ENCODE peak calls at places on chromosomes 3 and 15, in nine cellular contexts. P, Z, E, A, T, L, J, H and M are unnamed samples.

GRCh38 chr15:52259503-52259902 is 36.1 kb downstream of the MYO5C start:
- DNase-seq in Z (no peak), P (no peak), E (no peak), A (no peak), J (no peak), T (no peak), L (no peak), H (no peak), M (no peak)

GRCh38 chr3:32954506-32954905 is 3.1 kb downstream of the CCR4 start:
- DNase-seq in Z (no peak), L (no peak), E (no peak), A (no peak), T (no peak), H (no peak), J (no peak), P (no peak), M (no peak)

GRCh38 chr3:177835917-177836316 is 638.6 kb upstream of the TBL1XR1 start:
- DNase-seq in A (no peak), L (no peak), J (peak), E (no peak), Z (no peak), T (peak), H (peak), P (no peak), M (no peak)

GRCh38 chr3:122497425-122497824 is 17.3 kb downstream of the KPNA1 start:
- DNase-seq in A (no peak), P (no peak), H (peak), J (peak), L (no peak), Z (no peak), T (peak), E (no peak), M (peak)

GRCh38 chr3:97872209-97873042 is 50.6 kb downstream of the CRYBG3 start:
- DNase-seq in L (no peak), J (peak), Z (no peak), A (no peak), T (peak), H (peak), E (no peak), P (no peak), M (no peak)

GRCh38 chr3:71050133-71050520 is 533.4 kb downstream of the FOXP1 start:
- DNase-seq in H (no peak), J (peak), L (no peak), A (no peak), P (no peak), T (no peak), Z (no peak), E (no peak), M (no peak)

GRCh38 chr3:39349080-39349479 is 19.6 kb downstream of the CCR8 start:
- DNase-seq in J (no peak), P (no peak), H (no peak), L (no peak), Z (no peak), E (no peak), T (no peak), A (no peak), M (no peak)

GRCh38 chr3:164779816-164780215 is 298.5 kb downstream of the SI start:
- DNase-seq in J (no peak), A (no peak), Z (no peak), P (no peak), T (no peak), E (no peak), H (no peak), L (no peak), M (no peak)

GRCh38 chr3:126102011-126102410 is 18.1 kb upstream of the SLC41A3 start:
- DNase-seq in P (no peak), L (no peak), E (no peak), Z (no peak), J (no peak), H (no peak), A (no peak), T (no peak), M (no peak)

GRCh38 chr3:120780977-120781376 is 38.4 kb downstream of the GTF2E1 start:
- DNase-seq in L (peak), A (no peak), J (peak), P (no peak), H (peak), Z (no peak), E (peak), T (peak), M (peak)

GRCh38 chr15:101439920-101440319 is 49.6 kb downstream of the PCSK6 start:
- DNase-seq in A (no peak), E (no peak), L (no peak), T (no peak), H (peak), J (peak), Z (no peak), P (no peak), M (no peak)

GRCh38 chr3:70550723-70551319 is 238.4 kb upstream of the MDFIC2 start:
- DNase-seq in E (peak), Z (peak), L (peak), H (no peak), A (peak), T (peak), J (peak), P (peak), M (no peak)

GRCh38 chr15:81914734-81915234 is 131.0 kb downstream of the MEX3B start:
- DNase-seq in A (no peak), Z (no peak), E (no peak), H (no peak), P (no peak), T (no peak), L (no peak), J (peak), M (no peak)

GRCh38 chr15:29935296-29936020 is 113.2 kb upstream of the TJP1 start:
- DNase-seq in L (no peak), E (no peak), J (no peak), P (peak), A (no peak), Z (peak), H (no peak), T (peak), M (no peak)

GRCh38 chr3:173894-174293 is 22.7 kb upstream of the CHL1 start:
- DNase-seq in P (no peak), H (no peak), A (no peak), T (no peak), L (no peak), E (no peak), J (no peak), Z (no peak), M (no peak)

GRCh38 chr15:101267320-101268104 is 9.8 kb downstream of the SELENOS start:
- DNase-seq in E (peak), L (no peak), Z (peak), P (no peak), H (no peak), A (no peak), J (peak), T (peak), M (no peak)

GRCh38 chr15:78638658-78639314 is 2.2 kb downstream of the CHRNB4 start:
- DNase-seq in T (peak), Z (peak), E (no peak), L (no peak), H (peak), J (peak), A (peak), P (peak), M (peak)

GRCh38 chr3:172104471-172105072 is 65.2 kb downstream of the FNDC3B start:
- DNase-seq in J (peak), E (no peak), A (no peak), P (no peak), Z (peak), T (no peak), L (no peak), H (no peak), M (no peak)

GRCh38 chr3:63349583-63350177 is 71.6 kb downstream of the SYNPR start:
- DNase-seq in Z (peak), J (peak), L (peak), T (peak), P (peak), H (peak), A (peak), E (no peak), M (peak)

GRCh38 chr15:37087050-37087691 is 13.2 kb downstream of the MEIS2 start:
- DNase-seq in Z (no peak), P (no peak), L (no peak), H (no peak), A (no peak), J (no peak), T (peak), E (no peak), M (no peak)

GRCh38 chr3:152127058-152127457 is 141.7 kb upstream of the MBNL1 start:
- DNase-seq in E (no peak), T (no peak), A (no peak), J (no peak), Z (no peak), L (peak), P (no peak), H (no peak), M (peak)

GRCh38 chr3:36823806-36824205 is 59.5 kb upstream of the DCLK3 start:
- DNase-seq in H (no peak), A (no peak), E (no peak), T (no peak), J (no peak), L (no peak), P (no peak), Z (no peak), M (no peak)

GRCh38 chr3:132783152-132783551 is 60.9 kb upstream of the NPHP3 start:
- DNase-seq in L (no peak), J (peak), P (no peak), T (no peak), H (no peak), A (no peak), E (no peak), Z (peak), M (no peak)

GRCh38 chr3:38004415-38005075 is 14.0 kb downstream of the VILL start:
- DNase-seq in A (peak), E (peak), L (no peak), T (peak), Z (peak), P (peak), J (peak), H (peak), M (peak)

GRCh38 chr15:38882226-38882625 is 317.6 kb upstream of the RASGRP1 start:
- DNase-seq in E (no peak), L (no peak), H (no peak), T (no peak), Z (no peak), J (no peak), A (no peak), P (no peak), M (no peak)

GRCh38 chr3:195450731-195451229 is 8.0 kb upstream of the ACAP2 start:
- DNase-seq in E (no peak), A (no peak), Z (no peak), P (no peak), H (no peak), T (peak), J (peak), L (no peak), M (no peak)

GRCh38 chr3:40821316-40821715 is 296.6 kb downstream of the ZNF621 start:
- DNase-seq in P (no peak), J (no peak), E (no peak), H (no peak), L (no peak), A (no peak), Z (no peak), T (peak), M (no peak)

GRCh38 chr3:126422121-126422520 is 27.4 kb downstream of the CFAP100 start:
- DNase-seq in L (no peak), T (no peak), P (peak), H (no peak), J (no peak), E (peak), A (no peak), Z (no peak), M (no peak)

GRCh38 chr3:40864146-40864782 is 335.0 kb upstream of the CTNNB1 start:
- DNase-seq in L (no peak), J (peak), Z (no peak), E (no peak), T (no peak), H (no peak), P (no peak), A (no peak), M (no peak)

GRCh38 chr3:10352146-10352911 is 31.4 kb upstream of the SEC13 start:
- DNase-seq in P (no peak), T (peak), L (no peak), Z (no peak), H (no peak), J (peak), A (no peak), E (no peak), M (no peak)

GRCh38 chr3:116618138-116618537 is 91.4 kb upstream of the TUSC7 start:
- DNase-seq in T (no peak), J (no peak), H (no peak), Z (no peak), A (no peak), P (no peak), L (no peak), E (no peak), M (no peak)

GRCh38 chr3:116610124-116610523 is 99.5 kb upstream of the TUSC7 start:
- DNase-seq in A (no peak), L (no peak), E (no peak), H (no peak), Z (no peak), J (no peak), P (no peak), T (no peak), M (no peak)

GRCh38 chr3:116614795-116615362 is 94.7 kb upstream of the TUSC7 start:
- DNase-seq in P (no peak), Z (peak), E (no peak), J (peak), A (no peak), H (peak), T (peak), L (no peak), M (peak)
- TF ChIP-seq CTCF in P (peak), Z (peak), E (no peak), J (no peak), A (peak), H (peak), T (peak), L (peak), M (no peak)

GRCh38 chr3:87949879-87950208 is 109.0 kb downstream of the CGGBP1 start:
- DNase-seq in H (no peak), J (no peak), E (no peak), P (no peak), Z (no peak), T (no peak), A (no peak), L (no peak), M (no peak)

GRCh38 chr3:87949189-87949878 is 109.5 kb downstream of the CGGBP1 start:
- DNase-seq in P (no peak), T (no peak), E (no peak), L (no peak), H (no peak), J (no peak), A (no peak), Z (no peak), M (peak)
- TF ChIP-seq CTCF in P (no peak), T (no peak), E (no peak), L (no peak), H (no peak), J (no peak), A (no peak), Z (no peak), M (no peak)

GRCh38 chr3:127749787-127750225 is 72.5 kb downstream of the MGLL start:
- DNase-seq in H (no peak), T (no peak), P (peak), L (no peak), A (no peak), Z (peak), E (no peak), J (no peak), M (no peak)
- TF ChIP-seq CTCF in H (no peak), T (no peak), P (no peak), L (peak), A (no peak), Z (peak), E (no peak), J (no peak), M (peak)

GRCh38 chr3:12706504-12707253 is 42.8 kb upstream of the RAF1 start:
- DNase-seq in J (peak), T (peak), Z (peak), H (peak), P (peak), A (peak), L (peak), E (no peak), M (peak)
- TF ChIP-seq CTCF in J (peak), T (peak), Z (peak), H (peak), P (peak), A (peak), L (peak), E (peak), M (peak)

GRCh38 chr15:99407716-99408115 is 156.4 kb downstream of the LRRC28 start:
- DNase-seq in E (no peak), P (peak), L (no peak), A (no peak), T (no peak), H (no peak), J (no peak), Z (no peak), M (peak)

GRCh38 chr15:99409560-99409959 is 156.2 kb upstream of the MEF2A start:
- DNase-seq in P (peak), H (no peak), Z (no peak), J (no peak), E (no peak), T (no peak), L (no peak), A (no peak), M (peak)

GRCh38 chr15:99409097-99409473 is 156.7 kb upstream of the MEF2A start:
- DNase-seq in L (no peak), A (no peak), E (peak), H (peak), Z (peak), T (peak), P (peak), J (peak), M (peak)

GRCh38 chr15:99406716-99407487 is 155.6 kb downstream of the LRRC28 start:
- DNase-seq in A (no peak), T (no peak), J (no peak), Z (no peak), E (no peak), L (no peak), P (no peak), H (no peak), M (no peak)

DNA sequence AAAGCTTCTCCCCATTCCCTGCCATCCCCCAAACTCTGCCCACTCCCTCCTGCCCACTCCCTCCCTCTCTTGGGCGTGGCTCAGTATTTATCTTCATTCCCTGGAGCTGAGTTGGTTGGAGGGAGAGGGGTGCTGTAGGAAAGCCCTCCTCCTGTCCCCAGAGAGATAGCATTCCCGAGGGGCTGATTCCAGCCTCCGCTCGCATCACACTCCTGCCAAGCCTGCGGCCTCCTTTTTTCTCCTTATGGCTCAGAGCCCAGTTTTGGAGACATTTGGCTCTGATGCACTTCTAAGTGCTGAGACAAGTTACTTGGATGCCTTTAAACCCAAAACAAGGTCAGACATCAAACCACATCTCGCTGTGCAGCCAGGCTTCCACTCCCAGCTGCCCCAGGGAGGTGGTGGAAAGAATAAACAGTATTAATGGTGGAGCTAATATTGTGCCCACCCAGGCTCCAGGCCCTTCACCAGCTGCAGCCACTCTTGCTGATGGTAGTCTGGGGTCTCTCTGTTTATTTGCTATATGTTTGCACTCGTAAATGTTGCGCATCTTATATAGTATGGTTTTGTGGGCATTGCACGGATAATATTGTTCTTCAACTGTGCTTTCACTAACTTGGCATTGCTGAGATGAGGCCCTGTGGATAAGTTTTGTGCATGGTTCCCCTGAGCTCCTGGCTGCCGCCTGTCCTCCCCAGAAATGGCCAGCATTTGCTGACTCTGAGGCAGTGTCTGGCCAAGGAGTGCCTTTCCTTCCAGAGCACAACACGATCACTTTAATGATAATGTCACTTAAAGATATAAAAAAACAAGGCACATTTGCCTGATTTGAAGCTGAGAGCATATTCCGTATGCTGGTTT is 157.2 kb downstream of the LRRC28 start:
- DNase-seq in T (peak), A (no peak), E (peak), Z (no peak), P (peak), L (no peak), J (peak), H (no peak), M (peak)
- TF ChIP-seq CTCF in T (no peak), A (no peak), E (no peak), Z (no peak), P (no peak), L (no peak), J (no peak), H (no peak), M (no peak)

GRCh38 chr3:22117751-22118346 is 366.8 kb upstream of the ZNF385D start:
- DNase-seq in T (peak), P (no peak), E (no peak), H (peak), A (no peak), Z (peak), L (peak), J (peak), M (no peak)
- TF ChIP-seq CTCF in T (peak), P (peak), E (peak), H (peak), A (peak), Z (peak), L (no peak), J (peak), M (peak)

GRCh38 chr3:106566277-106566676 is 697.5 kb upstream of the CBLB start:
- DNase-seq in A (no peak), L (peak), P (no peak), E (no peak), T (peak), Z (peak), J (no peak), H (no peak), M (peak)
- TF ChIP-seq CTCF in A (no peak), L (peak), P (peak), E (no peak), T (no peak), Z (peak), J (peak), H (no peak), M (peak)

DNA sequence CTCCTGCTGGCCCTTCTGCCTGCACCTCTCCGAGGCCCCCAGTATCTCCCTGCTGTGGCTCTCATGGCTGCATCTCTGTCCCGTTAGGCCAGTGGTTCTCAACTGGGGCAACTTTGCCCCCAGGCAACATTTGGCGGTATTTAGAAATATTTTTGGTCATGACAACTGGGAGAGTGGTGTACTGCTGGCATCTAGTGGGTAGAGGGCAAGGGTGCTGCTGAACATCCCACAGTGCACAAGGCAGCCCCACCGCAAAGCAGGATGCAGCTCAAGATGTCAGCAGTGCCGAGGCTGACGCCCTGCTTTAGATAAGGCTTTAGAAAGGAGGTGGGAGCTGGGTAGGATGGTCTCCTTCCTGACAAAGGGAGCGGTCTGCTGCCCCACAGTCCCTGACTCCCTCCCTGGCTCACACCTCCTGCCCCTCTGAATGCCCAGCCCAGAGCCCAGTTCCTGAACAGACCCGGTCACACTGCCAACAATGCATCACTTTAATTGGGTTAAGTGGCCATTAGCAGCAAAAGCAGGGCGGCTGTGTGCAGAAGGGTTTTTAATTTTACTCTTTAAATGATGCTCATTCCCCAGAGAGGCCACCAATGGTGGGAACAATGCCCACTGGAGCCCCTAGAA is 68.8 kb upstream of the TMEM115 start:
- DNase-seq in H (peak), J (peak), Z (no peak), P (no peak), L (no peak), E (no peak), T (peak), A (no peak), M (no peak)
- TF ChIP-seq CTCF in H (peak), J (peak), Z (no peak), P (no peak), L (no peak), E (no peak), T (peak), A (no peak), M (no peak)

GRCh38 chr15:56616551-56616950 is 116.8 kb downstream of the ZNF280D start:
- DNase-seq in E (no peak), Z (peak), P (no peak), A (no peak), J (no peak), T (no peak), H (no peak), L (no peak), M (no peak)
- TF ChIP-seq CTCF in E (no peak), Z (no peak), P (no peak), A (no peak), J (no peak), T (no peak), H (no peak), L (no peak), M (no peak)

GRCh38 chr15:85330941-85331588 is 49.3 kb upstream of the AKAP13 start:
- DNase-seq in J (peak), H (peak), T (peak), A (peak), L (peak), P (peak), E (peak), Z (peak), M (peak)
- TF ChIP-seq CTCF in J (peak), H (peak), T (peak), A (peak), L (peak), P (peak), E (peak), Z (peak), M (peak)